ENCODE peak calls at places on chromosome 21, in five cellular contexts. One of them, this sample, is unnamed.

GRCh38 chr21:40759061-40759460 is 87.9 kb downstream of the DSCAM start:
- DNase-seq in GM12878: no peak
- DNase-seq in K562: no peak
- DNase-seq in HepG2: no peak
- DNase-seq in WTC11: no peak
- DNase-seq in this sample: no peak

GRCh38 chr21:31732538-31732864 is 583 bp upstream of the SCAF4 start:
- DNase-seq in WTC11: no peak
- DNase-seq in K562: no peak
- DNase-seq in GM12878: no peak
- DNase-seq in HepG2: peak; percentile 66
- DNase-seq in this sample: no peak

GRCh38 chr21:41396452-41397107 is 29.5 kb upstream of the MX1 start:
- DNase-seq in WTC11: no peak
- DNase-seq in K562: no peak
- DNase-seq in GM12878: no peak
- DNase-seq in HepG2: no peak
- DNase-seq in this sample: no peak

GRCh38 chr21:35861656-35862055 is 198.7 kb downstream of the SETD4 start:
- DNase-seq in K562: no peak
- DNase-seq in WTC11: no peak
- DNase-seq in GM12878: no peak
- DNase-seq in HepG2: no peak
- DNase-seq in this sample: no peak

GRCh38 chr21:17730782-17731181 is 88.4 kb downstream of the C21orf91 start:
- DNase-seq in GM12878: no peak
- DNase-seq in WTC11: no peak
- DNase-seq in HepG2: no peak
- DNase-seq in K562: no peak
- DNase-seq in this sample: no peak

GRCh38 chr21:18411565-18411964 is 8.0 kb upstream of the TMPRSS15 start:
- DNase-seq in HepG2: no peak
- DNase-seq in WTC11: no peak
- DNase-seq in GM12878: no peak
- DNase-seq in K562: no peak
- DNase-seq in this sample: no peak

GRCh38 chr21:35136586-35137254 is 87.6 kb upstream of the RUNX1 start:
- DNase-seq in WTC11: no peak
- DNase-seq in GM12878: no peak
- DNase-seq in HepG2: peak; percentile 49
- DNase-seq in K562: peak; percentile 65
- DNase-seq in this sample: peak; percentile 65

GRCh38 chr21:41958886-41959563 is 5.2 kb upstream of the C2CD2 start:
- DNase-seq in HepG2: no peak
- DNase-seq in WTC11: no peak
- DNase-seq in K562: no peak
- DNase-seq in GM12878: no peak
- DNase-seq in this sample: no peak

GRCh38 chr21:15332572-15332971 is 267.8 kb upstream of the NRIP1 start:
- DNase-seq in K562: no peak
- DNase-seq in WTC11: no peak
- DNase-seq in HepG2: no peak
- DNase-seq in GM12878: no peak
- DNase-seq in this sample: no peak

GRCh38 chr21:41663805-41664788 is 102.8 kb downstream of the RIPK4 start:
- DNase-seq in HepG2: peak; percentile 80
- DNase-seq in WTC11: no peak
- DNase-seq in K562: no peak
- DNase-seq in GM12878: peak; percentile 26
- DNase-seq in this sample: peak; percentile 65

GRCh38 chr21:16124397-16125130 is 394.8 kb downstream of the USP25 start:
- DNase-seq in K562: no peak
- DNase-seq in WTC11: no peak
- DNase-seq in HepG2: no peak
- DNase-seq in GM12878: no peak
- DNase-seq in this sample: peak; percentile 39

GRCh38 chr21:33917421-33917820 is 1.8 kb upstream of the ATP5PO start:
- DNase-seq in WTC11: no peak
- DNase-seq in HepG2: no peak
- DNase-seq in K562: no peak
- DNase-seq in GM12878: no peak
- DNase-seq in this sample: no peak

GRCh38 chr21:32538147-32538792 is 47.1 kb downstream of the TCP10L start:
- DNase-seq in K562: no peak
- DNase-seq in GM12878: no peak
- DNase-seq in WTC11: no peak
- DNase-seq in HepG2: no peak
- DNase-seq in this sample: no peak

GRCh38 chr21:32920474-32920873 is 105.3 kb upstream of the OLIG2 start:
- DNase-seq in GM12878: no peak
- DNase-seq in WTC11: peak; percentile 26
- DNase-seq in HepG2: no peak
- DNase-seq in K562: no peak
- DNase-seq in this sample: no peak

GRCh38 chr21:19034041-19034440 is 630.5 kb upstream of the TMPRSS15 start:
- DNase-seq in GM12878: no peak
- DNase-seq in WTC11: no peak
- DNase-seq in HepG2: no peak
- DNase-seq in K562: no peak
- DNase-seq in this sample: no peak

GRCh38 chr21:34129039-34129891 is 55.9 kb downstream of the MRPS6 start:
- DNase-seq in WTC11: no peak
- DNase-seq in GM12878: no peak
- DNase-seq in K562: no peak
- DNase-seq in HepG2: no peak
- DNase-seq in this sample: no peak

GRCh38 chr21:16460936-16461335 is 731.2 kb downstream of the USP25 start:
- DNase-seq in K562: no peak
- DNase-seq in WTC11: peak; percentile 14
- DNase-seq in HepG2: no peak
- DNase-seq in GM12878: no peak
- DNase-seq in this sample: no peak

GRCh38 chr21:15363921-15364320 is 299.1 kb upstream of the NRIP1 start:
- DNase-seq in K562: no peak
- DNase-seq in WTC11: no peak
- DNase-seq in HepG2: no peak
- DNase-seq in GM12878: no peak
- DNase-seq in this sample: no peak

GRCh38 chr21:32351428-32351827 is 41.4 kb downstream of the URB1 start:
- DNase-seq in GM12878: no peak
- DNase-seq in HepG2: no peak
- DNase-seq in K562: no peak
- DNase-seq in WTC11: no peak
- DNase-seq in this sample: no peak

GRCh38 chr21:41350436-41351155 is 11.2 kb upstream of the MX2 start:
- DNase-seq in WTC11: no peak
- DNase-seq in GM12878: no peak
- DNase-seq in HepG2: no peak
- DNase-seq in K562: no peak
- DNase-seq in this sample: no peak

GRCh38 chr21:42307106-42307505 is 8.1 kb downstream of the TFF3 start:
- DNase-seq in WTC11: no peak
- DNase-seq in GM12878: no peak
- DNase-seq in HepG2: no peak
- DNase-seq in K562: no peak
- DNase-seq in this sample: no peak

GRCh38 chr21:41164981-41165650 is 2.8 kb upstream of the BACE2 start:
- DNase-seq in K562: no peak
- DNase-seq in WTC11: no peak
- DNase-seq in GM12878: no peak
- DNase-seq in HepG2: peak; percentile 5
- DNase-seq in this sample: peak; percentile 56

GRCh38 chr21:41390043-41390639 is 28.3 kb downstream of the MX2 start:
- DNase-seq in GM12878: no peak
- DNase-seq in K562: no peak
- DNase-seq in WTC11: no peak
- DNase-seq in HepG2: no peak
- DNase-seq in this sample: no peak

GRCh38 chr21:42319851-42320602 is 4.8 kb upstream of the TFF3 start:
- DNase-seq in WTC11: no peak
- DNase-seq in HepG2: no peak
- DNase-seq in K562: no peak
- DNase-seq in GM12878: no peak
- DNase-seq in this sample: no peak

GRCh38 chr21:14901482-14901958 is 163.3 kb downstream of the NRIP1 start:
- DNase-seq in K562: no peak
- DNase-seq in WTC11: no peak
- DNase-seq in GM12878: no peak
- DNase-seq in HepG2: no peak
- DNase-seq in this sample: no peak

GRCh38 chr21:34884346-34884929 is 164.7 kb downstream of the RUNX1 start:
- DNase-seq in HepG2: no peak
- DNase-seq in K562: no peak
- DNase-seq in WTC11: no peak
- DNase-seq in GM12878: no peak
- DNase-seq in this sample: no peak

GRCh38 chr21:33478858-33479678 is 706 bp downstream of the TMEM50B start:
- DNase-seq in K562: peak; percentile 68
- DNase-seq in HepG2: peak; percentile 10
- DNase-seq in WTC11: peak; percentile 69
- DNase-seq in GM12878: no peak
- DNase-seq in this sample: no peak

GRCh38 chr21:31252611-31253010 is 91.5 kb downstream of the TIAM1 start:
- DNase-seq in GM12878: no peak
- DNase-seq in WTC11: no peak
- DNase-seq in K562: no peak
- DNase-seq in HepG2: no peak
- DNase-seq in this sample: no peak

GRCh38 chr21:35378881-35379280 is 329.8 kb upstream of the RUNX1 start:
- DNase-seq in K562: no peak
- DNase-seq in WTC11: no peak
- DNase-seq in HepG2: no peak
- DNase-seq in GM12878: no peak
- DNase-seq in this sample: no peak

DNA sequence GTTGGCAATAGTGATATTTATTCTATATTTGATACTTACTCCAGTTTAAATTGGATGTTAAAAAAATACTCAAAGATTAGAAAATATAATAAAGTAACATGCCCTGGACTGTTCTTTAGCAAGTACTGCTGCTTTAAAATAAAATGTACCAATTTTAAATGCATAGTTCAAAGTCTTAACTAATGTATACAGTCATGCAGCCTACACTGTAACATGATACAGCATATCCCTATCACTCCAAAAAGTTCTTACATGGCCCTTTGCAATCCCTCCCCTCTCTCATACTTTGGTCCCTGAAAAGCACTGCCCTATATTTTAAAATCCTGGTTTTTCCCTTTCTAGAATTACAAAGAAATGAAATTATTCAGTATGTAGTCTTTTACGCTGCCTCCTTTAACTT is 726.6 kb downstream of the LTN1 start:
- DNase-seq in K562: no peak
- DNase-seq in WTC11: no peak
- DNase-seq in HepG2: no peak
- DNase-seq in GM12878: no peak
- DNase-seq in this sample: no peak
- TF ChIP-seq ESRRA in K562: no peak
- TF ChIP-seq ESRRA in WTC11: no peak
- TF ChIP-seq ESRRA in HepG2: no peak
- TF ChIP-seq ESRRA in GM12878: no peak
- TF ChIP-seq ESRRA in this sample: no peak

GRCh38 chr21:26881504-26882228 is 36.5 kb upstream of the ADAMTS1 start:
- DNase-seq in K562: no peak
- DNase-seq in WTC11: no peak
- DNase-seq in GM12878: no peak
- DNase-seq in HepG2: no peak
- DNase-seq in this sample: no peak
- TF ChIP-seq ESRRA in K562: no peak
- TF ChIP-seq ESRRA in WTC11: no peak
- TF ChIP-seq ESRRA in GM12878: no peak
- TF ChIP-seq ESRRA in HepG2: no peak
- TF ChIP-seq ESRRA in this sample: no peak

GRCh38 chr21:27799861-27800260 is 833.0 kb upstream of the ADAMTS5 start:
- DNase-seq in K562: no peak
- DNase-seq in HepG2: no peak
- DNase-seq in GM12878: no peak
- DNase-seq in WTC11: no peak
- DNase-seq in this sample: no peak

GRCh38 chr21:27804515-27804914 is 837.6 kb upstream of the ADAMTS5 start:
- DNase-seq in GM12878: no peak
- DNase-seq in WTC11: no peak
- DNase-seq in HepG2: no peak
- DNase-seq in K562: no peak
- DNase-seq in this sample: no peak

GRCh38 chr21:27805696-27806095 is 838.8 kb upstream of the ADAMTS5 start:
- DNase-seq in GM12878: no peak
- DNase-seq in K562: no peak
- DNase-seq in WTC11: no peak
- DNase-seq in HepG2: no peak
- DNase-seq in this sample: no peak

GRCh38 chr21:27803571-27803970 is 836.7 kb upstream of the ADAMTS5 start:
- DNase-seq in HepG2: no peak
- DNase-seq in K562: no peak
- DNase-seq in GM12878: no peak
- DNase-seq in WTC11: no peak
- DNase-seq in this sample: no peak

DNA sequence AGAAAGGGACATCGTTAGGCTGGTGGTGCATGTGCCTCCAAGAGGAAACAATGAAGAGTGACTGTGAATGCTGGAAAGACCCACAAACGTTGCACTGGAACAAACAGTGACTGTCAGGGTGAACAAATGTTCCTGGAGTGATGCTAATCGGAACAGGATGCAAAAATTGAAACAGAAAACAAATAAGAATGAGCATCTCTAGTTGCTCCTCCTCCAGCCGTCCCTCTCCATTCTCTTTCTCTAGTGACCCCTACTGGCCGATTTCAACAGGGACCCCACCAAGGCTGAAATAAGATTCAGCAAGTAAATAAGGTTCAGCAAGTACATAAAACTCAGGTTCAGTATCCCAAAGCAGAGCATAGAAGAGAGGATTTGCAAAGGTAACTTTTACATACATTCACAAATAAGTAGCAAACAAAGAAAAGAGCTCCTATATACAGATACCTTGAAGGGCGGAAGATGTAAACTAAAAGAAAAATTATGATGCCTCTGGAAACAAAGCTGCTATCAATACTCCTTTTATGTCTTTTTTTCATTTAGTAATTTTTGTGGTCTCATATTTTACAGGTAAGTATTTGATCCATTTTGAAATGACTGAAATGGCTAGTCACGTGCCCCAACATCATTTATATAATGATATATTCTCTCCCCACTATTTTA is 836.1 kb upstream of the ADAMTS5 start:
- DNase-seq in WTC11: peak; percentile 62
- DNase-seq in HepG2: no peak
- DNase-seq in K562: peak; percentile 36
- DNase-seq in GM12878: no peak
- DNase-seq in this sample: no peak
- TF ChIP-seq ESRRA in WTC11: no peak
- TF ChIP-seq ESRRA in HepG2: no peak
- TF ChIP-seq ESRRA in K562: no peak
- TF ChIP-seq ESRRA in GM12878: no peak
- TF ChIP-seq ESRRA in this sample: no peak

DNA sequence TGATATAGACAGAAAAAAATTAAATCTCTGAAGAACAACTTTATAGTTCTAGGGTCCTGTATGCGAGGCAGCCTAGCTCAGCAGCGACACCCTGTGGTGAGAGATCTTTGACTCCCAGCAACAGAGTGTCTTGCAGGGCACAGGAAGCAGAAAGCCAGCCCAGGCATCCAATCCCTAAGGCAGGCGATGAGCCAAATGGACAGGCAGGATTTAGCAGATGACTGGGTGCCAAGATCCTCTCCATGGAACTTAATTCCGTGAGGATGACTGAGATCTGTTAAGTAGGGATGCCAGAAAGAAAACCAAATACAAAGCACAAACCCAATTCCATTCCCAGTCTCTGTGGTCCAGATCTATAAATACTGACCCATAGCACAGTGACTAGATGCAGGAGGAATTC is 38.8 kb downstream of the HLCS start:
- DNase-seq in K562: peak; percentile 82
- DNase-seq in WTC11: peak; percentile 86
- DNase-seq in GM12878: peak; percentile 12
- DNase-seq in HepG2: peak; percentile 56
- DNase-seq in this sample: peak; percentile 43
- TF ChIP-seq ESRRA in K562: no peak
- TF ChIP-seq ESRRA in WTC11: no peak
- TF ChIP-seq ESRRA in GM12878: no peak
- TF ChIP-seq ESRRA in HepG2: no peak
- TF ChIP-seq ESRRA in this sample: no peak